ENCODE peak calls at places on chromosomes 1 and 21, in five cellular contexts. One of them, this sample, is unnamed.

GRCh38 chr21:46431448-46431847 is 27.2 kb upstream of the DIP2A start:
- DNase-seq in right lobe of liver: no peak
- DNase-seq in left lung: no peak
- DNase-seq in K562: no peak
- DNase-seq in left ventricle myocardium inferior: no peak
- DNase-seq in this sample: no peak

GRCh38 chr1:23369335-23370013 is at the start of gene ZNF436:
- DNase-seq in right lobe of liver: peak; percentile 85
- DNase-seq in left lung: no peak
- DNase-seq in K562: peak; percentile 34
- DNase-seq in left ventricle myocardium inferior: peak; percentile 90
- DNase-seq in this sample: peak; percentile 77

GRCh38 chr1:51410568-51411460 is 80.5 kb upstream of the TTC39A start:
- DNase-seq in right lobe of liver: no peak
- DNase-seq in left lung: no peak
- DNase-seq in K562: no peak
- DNase-seq in left ventricle myocardium inferior: no peak
- DNase-seq in this sample: no peak

GRCh38 chr1:176206006-176206960 is 803 bp downstream of the COP1 start:
- DNase-seq in right lobe of liver: peak; percentile 48
- DNase-seq in left lung: peak; percentile 92
- DNase-seq in K562: no peak
- DNase-seq in left ventricle myocardium inferior: no peak
- DNase-seq in this sample: peak; percentile 60

GRCh38 chr1:48006318-48006717 is 9.1 kb upstream of the TRABD2B start:
- DNase-seq in right lobe of liver: no peak
- DNase-seq in left lung: no peak
- DNase-seq in K562: no peak
- DNase-seq in left ventricle myocardium inferior: no peak
- DNase-seq in this sample: no peak

GRCh38 chr21:42539342-42539741 is 25.7 kb downstream of the SLC37A1 start:
- DNase-seq in right lobe of liver: peak; percentile 65
- DNase-seq in left lung: no peak
- DNase-seq in K562: no peak
- DNase-seq in left ventricle myocardium inferior: no peak
- DNase-seq in this sample: no peak

GRCh38 chr1:230163719-230164118 is 96.7 kb downstream of the GALNT2 start:
- DNase-seq in right lobe of liver: peak; percentile 76
- DNase-seq in left lung: no peak
- DNase-seq in K562: no peak
- DNase-seq in left ventricle myocardium inferior: no peak
- DNase-seq in this sample: no peak

GRCh38 chr21:38089763-38090046 is 167.1 kb upstream of the KCNJ15 start:
- DNase-seq in right lobe of liver: no peak
- DNase-seq in left lung: no peak
- DNase-seq in K562: peak; percentile 63
- DNase-seq in left ventricle myocardium inferior: no peak
- DNase-seq in this sample: no peak

GRCh38 chr1:154749078-154749760 is 120.9 kb downstream of the KCNN3 start:
- DNase-seq in right lobe of liver: no peak
- DNase-seq in left lung: no peak
- DNase-seq in K562: peak; percentile 25
- DNase-seq in left ventricle myocardium inferior: no peak
- DNase-seq in this sample: peak; percentile 37
- TF ChIP-seq CTCF in right lobe of liver: no peak
- TF ChIP-seq CTCF in left lung: no peak
- TF ChIP-seq CTCF in K562: peak; percentile 62
- TF ChIP-seq CTCF in left ventricle myocardium inferior: peak; percentile 26
- TF ChIP-seq CTCF in this sample: peak; percentile 54

DNA sequence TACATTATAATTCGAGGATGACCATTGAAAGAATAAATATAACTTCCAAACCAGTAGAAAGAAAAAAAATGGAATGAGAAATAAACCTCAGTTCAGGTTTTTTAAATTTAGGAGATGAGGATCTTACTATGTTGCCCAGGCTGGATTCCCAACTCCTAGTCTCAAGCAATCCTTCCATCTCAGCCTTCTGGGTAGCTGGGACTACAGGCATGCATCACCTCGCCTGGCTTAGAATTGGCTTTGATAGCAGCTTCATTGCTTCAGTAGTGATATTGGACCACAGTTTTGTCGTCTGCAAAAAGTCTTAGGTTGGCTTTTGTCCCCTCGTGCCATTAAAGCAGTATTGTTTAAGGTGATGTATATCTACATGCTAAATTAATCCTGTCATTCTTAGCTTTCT is 2.9 kb downstream of the NASP start:
- DNase-seq in right lobe of liver: no peak
- DNase-seq in left lung: no peak
- DNase-seq in K562: no peak
- DNase-seq in left ventricle myocardium inferior: no peak
- DNase-seq in this sample: no peak
- H3K4me1 ChIP-seq in right lobe of liver: no peaks in the 10 kb centered on the region
- H3K4me1 ChIP-seq in left lung: peaks cover 48% of the 10 kb centered on the region
- H3K4me1 ChIP-seq in K562: peaks cover 31% of the 10 kb centered on the region
- H3K4me1 ChIP-seq in left ventricle myocardium inferior: peaks cover 51% of the 10 kb centered on the region
- H3K4me1 ChIP-seq in this sample: peaks cover 40% of the 10 kb centered on the region

DNA sequence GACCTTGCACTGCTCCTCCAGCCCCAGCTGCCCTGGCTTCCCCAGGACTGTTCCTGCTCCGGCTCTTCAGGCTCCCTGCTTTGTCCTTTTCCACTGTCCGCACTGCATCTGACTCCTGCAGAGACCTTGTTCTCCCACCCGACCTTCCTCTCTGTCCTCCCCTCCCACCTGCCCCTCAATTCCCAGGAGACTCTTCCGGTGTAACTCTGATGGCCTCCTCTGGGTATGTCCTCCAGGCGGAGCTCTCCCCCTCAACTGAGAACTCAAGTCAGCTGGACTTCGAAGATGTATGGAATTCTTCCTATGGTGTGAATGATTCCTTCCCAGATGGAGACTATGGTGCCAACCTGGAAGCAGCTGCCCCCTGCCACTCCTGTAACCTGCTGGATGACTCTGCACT is 550 bp downstream of the ACKR1 start:
- DNase-seq in right lobe of liver: no peak
- DNase-seq in left lung: no peak
- DNase-seq in K562: no peak
- DNase-seq in left ventricle myocardium inferior: no peak
- DNase-seq in this sample: no peak
- H3K4me3 ChIP-seq in right lobe of liver: no peak overlapping the region
- H3K4me3 ChIP-seq in left lung: peak overlapping the region; percentile 21
- H3K4me3 ChIP-seq in K562: no peak overlapping the region
- H3K4me3 ChIP-seq in left ventricle myocardium inferior: peak overlapping the region; percentile 34
- H3K4me3 ChIP-seq in this sample: no peak overlapping the region

GRCh38 chr1:150484431-150484830 is 2.8 kb upstream of the TARS2 start:
- DNase-seq in right lobe of liver: no peak
- DNase-seq in left lung: no peak
- DNase-seq in K562: no peak
- DNase-seq in left ventricle myocardium inferior: no peak
- DNase-seq in this sample: no peak

GRCh38 chr1:150484861-150485260 is 2.4 kb upstream of the TARS2 start:
- DNase-seq in right lobe of liver: no peak
- DNase-seq in left lung: no peak
- DNase-seq in K562: peak; percentile 44
- DNase-seq in left ventricle myocardium inferior: no peak
- DNase-seq in this sample: no peak

GRCh38 chr1:150487763-150488115 is 520 bp downstream of the TARS2 start:
- DNase-seq in right lobe of liver: no peak
- DNase-seq in left lung: peak; percentile 29
- DNase-seq in K562: no peak
- DNase-seq in left ventricle myocardium inferior: no peak
- DNase-seq in this sample: no peak

GRCh38 chr1:150486966-150487762 is at the start of gene TARS2:
- DNase-seq in right lobe of liver: peak; percentile 85
- DNase-seq in left lung: peak; percentile 87
- DNase-seq in K562: peak; percentile 98
- DNase-seq in left ventricle myocardium inferior: peak; percentile 91
- DNase-seq in this sample: peak; percentile 98
- TF ChIP-seq CTCF in right lobe of liver: peak; percentile 48
- TF ChIP-seq CTCF in left lung: peak; percentile 14
- TF ChIP-seq CTCF in K562: no peak
- TF ChIP-seq CTCF in left ventricle myocardium inferior: peak; percentile 57
- TF ChIP-seq CTCF in this sample: peak; percentile 14

GRCh38 chr1:28378906-28379305 is 9.4 kb downstream of the PHACTR4 start:
- DNase-seq in right lobe of liver: no peak
- DNase-seq in left lung: no peak
- DNase-seq in K562: no peak
- DNase-seq in left ventricle myocardium inferior: no peak
- DNase-seq in this sample: no peak

GRCh38 chr1:28380394-28380793 is 10.9 kb downstream of the PHACTR4 start:
- DNase-seq in right lobe of liver: no peak
- DNase-seq in left lung: no peak
- DNase-seq in K562: no peak
- DNase-seq in left ventricle myocardium inferior: no peak
- DNase-seq in this sample: no peak
- H3K4me1 ChIP-seq in right lobe of liver: no peaks in the 10 kb centered on the region
- H3K4me1 ChIP-seq in left lung: peaks cover 7% of the 10 kb centered on the region
- H3K4me1 ChIP-seq in K562: peaks cover 20% of the 10 kb centered on the region
- H3K4me1 ChIP-seq in left ventricle myocardium inferior: no peaks in the 10 kb centered on the region
- H3K4me1 ChIP-seq in this sample: no peaks in the 10 kb centered on the region

DNA sequence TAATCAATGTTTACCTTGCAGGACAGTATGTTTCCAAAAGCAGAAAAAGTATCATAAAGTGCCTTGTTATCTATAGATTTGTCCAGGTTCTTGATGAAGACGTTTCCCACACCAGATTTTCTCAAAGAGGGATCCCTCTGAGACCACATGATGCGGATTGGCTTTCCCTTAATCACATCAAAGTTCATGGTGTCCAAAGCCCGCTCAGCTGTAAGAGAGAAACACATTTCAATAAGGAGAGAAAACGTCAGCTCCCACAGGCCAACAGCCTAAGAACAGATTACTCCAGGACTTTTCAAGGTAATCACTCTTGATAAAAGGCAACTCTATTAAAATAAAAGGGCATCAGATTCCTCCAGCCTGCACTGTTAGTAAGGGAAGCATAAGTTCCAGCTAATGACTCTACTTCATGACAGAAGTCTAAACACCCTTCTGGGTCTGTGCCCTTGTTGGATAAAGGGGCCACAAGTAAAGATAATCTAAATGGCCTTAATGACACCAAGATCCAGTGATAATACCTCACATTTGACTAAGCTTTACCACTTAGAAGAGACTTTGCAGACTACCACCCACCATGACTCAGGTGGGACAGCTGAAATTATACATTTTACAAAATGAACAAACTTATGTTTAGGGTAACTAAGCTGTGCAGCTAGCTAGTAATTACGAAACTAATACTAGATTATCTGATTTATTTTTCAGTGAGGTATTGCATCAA is 4.1 kb downstream of the PABPC4 start:
- DNase-seq in right lobe of liver: no peak
- DNase-seq in left lung: no peak
- DNase-seq in K562: no peak
- DNase-seq in left ventricle myocardium inferior: no peak
- DNase-seq in this sample: no peak
- H3K4me3 ChIP-seq in right lobe of liver: no peak overlapping the region
- H3K4me3 ChIP-seq in left lung: no peak overlapping the region
- H3K4me3 ChIP-seq in K562: peak overlapping the region; percentile 91
- H3K4me3 ChIP-seq in left ventricle myocardium inferior: peak overlapping the region; percentile 85
- H3K4me3 ChIP-seq in this sample: peak overlapping the region; percentile 79

DNA sequence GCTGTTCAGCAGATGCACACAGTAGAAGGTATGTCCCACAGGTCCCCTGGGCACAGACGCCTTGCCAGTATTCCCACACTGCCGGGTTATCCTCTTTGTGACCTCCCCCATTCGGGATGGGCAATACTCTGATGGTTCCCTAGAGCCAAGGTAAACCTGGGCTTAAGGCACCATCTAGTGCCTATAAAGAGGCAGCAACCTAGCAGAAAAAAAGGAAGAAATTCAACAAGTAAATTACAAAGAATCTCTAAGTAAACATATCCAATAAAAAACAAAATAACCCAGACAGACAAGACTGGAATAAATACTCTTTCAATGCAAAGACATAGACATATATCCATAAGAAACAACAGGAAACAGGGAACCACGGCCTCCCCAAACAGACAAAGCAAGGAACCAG is 39.4 kb downstream of the HSF2BP start:
- DNase-seq in right lobe of liver: no peak
- DNase-seq in left lung: no peak
- DNase-seq in K562: no peak
- DNase-seq in left ventricle myocardium inferior: no peak
- DNase-seq in this sample: no peak
- TF ChIP-seq CTCF in right lobe of liver: no peak
- TF ChIP-seq CTCF in left lung: no peak
- TF ChIP-seq CTCF in K562: peak; percentile 30
- TF ChIP-seq CTCF in left ventricle myocardium inferior: no peak
- TF ChIP-seq CTCF in this sample: peak; percentile 24